ENCODE peak calls at places on chromosomes 3 and 15, in four cellular contexts. One of them, this sample, is unnamed.

GRCh38 chr3:55476515-55476914 is 10.6 kb downstream of the WNT5A start:
- DNase-seq in spleen: no peak
- DNase-seq in tibial nerve: no peak
- DNase-seq in astrocyte: peak; percentile 95
- DNase-seq in this sample: peak; percentile 84

GRCh38 chr15:83983634-83984458 is 251.7 kb upstream of the GOLGA6L4 start:
- DNase-seq in spleen: no peak
- DNase-seq in tibial nerve: no peak
- DNase-seq in astrocyte: no peak
- DNase-seq in this sample: peak; percentile 10

GRCh38 chr3:194369522-194370279 is at the start of gene LRRC15:
- DNase-seq in spleen: no peak
- DNase-seq in astrocyte: peak; percentile 63
- DNase-seq in tibial nerve: no peak
- DNase-seq in this sample: peak; percentile 41

GRCh38 chr3:10836676-10837075 is 20.6 kb downstream of the SLC6A11 start:
- DNase-seq in spleen: no peak
- DNase-seq in astrocyte: no peak
- DNase-seq in tibial nerve: no peak
- DNase-seq in this sample: no peak

GRCh38 chr15:45638641-45639040 is 3.8 kb downstream of the SQOR start:
- DNase-seq in astrocyte: no peak
- DNase-seq in spleen: no peak
- DNase-seq in tibial nerve: no peak
- DNase-seq in this sample: no peak

GRCh38 chr15:62482715-62483429 is 317.8 kb upstream of the C2CD4B start:
- DNase-seq in spleen: no peak
- DNase-seq in astrocyte: peak; percentile 41
- DNase-seq in tibial nerve: no peak
- DNase-seq in this sample: peak; percentile 46

GRCh38 chr15:69679623-69680228 is 227.1 kb downstream of the RPLP1 start:
- DNase-seq in tibial nerve: no peak
- DNase-seq in astrocyte: no peak
- DNase-seq in spleen: no peak
- DNase-seq in this sample: no peak

GRCh38 chr15:43828061-43828657 is 1.4 kb downstream of the WDR76 start:
- DNase-seq in tibial nerve: no peak
- DNase-seq in astrocyte: no peak
- DNase-seq in spleen: no peak
- DNase-seq in this sample: no peak

GRCh38 chr15:60000113-60000823 is 3.8 kb upstream of the FOXB1 start:
- DNase-seq in astrocyte: no peak
- DNase-seq in spleen: no peak
- DNase-seq in tibial nerve: no peak
- DNase-seq in this sample: no peak

GRCh38 chr3:123080864-123081562 is 14.2 kb downstream of the PDIA5 start:
- DNase-seq in astrocyte: no peak
- DNase-seq in spleen: no peak
- DNase-seq in tibial nerve: no peak
- DNase-seq in this sample: no peak

GRCh38 chr15:62858343-62858742 is 184.2 kb upstream of the TPM1 start:
- DNase-seq in astrocyte: no peak
- DNase-seq in spleen: no peak
- DNase-seq in tibial nerve: no peak
- DNase-seq in this sample: no peak

GRCh38 chr3:106114848-106115247 is 246.0 kb upstream of the CBLB start:
- DNase-seq in tibial nerve: no peak
- DNase-seq in astrocyte: peak; percentile 55
- DNase-seq in spleen: no peak
- DNase-seq in this sample: no peak

GRCh38 chr3:122988507-122988906 is 39.1 kb downstream of the SEMA5B start:
- DNase-seq in tibial nerve: no peak
- DNase-seq in astrocyte: no peak
- DNase-seq in spleen: no peak
- DNase-seq in this sample: no peak

GRCh38 chr15:29550834-29551465 is 271.3 kb downstream of the TJP1 start:
- DNase-seq in tibial nerve: no peak
- DNase-seq in astrocyte: no peak
- DNase-seq in spleen: no peak
- DNase-seq in this sample: no peak

GRCh38 chr3:107240183-107241091 is 136.8 kb upstream of the CCDC54 start:
- DNase-seq in astrocyte: peak; percentile 54
- DNase-seq in spleen: peak; percentile 93
- DNase-seq in tibial nerve: peak; percentile 55
- DNase-seq in this sample: peak; percentile 88

GRCh38 chr3:17340693-17341092 is 401.7 kb downstream of the TBC1D5 start:
- DNase-seq in astrocyte: no peak
- DNase-seq in tibial nerve: no peak
- DNase-seq in spleen: no peak
- DNase-seq in this sample: no peak

GRCh38 chr15:67331676-67332075 is 77.1 kb downstream of the IQCH start:
- DNase-seq in tibial nerve: no peak
- DNase-seq in astrocyte: no peak
- DNase-seq in spleen: no peak
- DNase-seq in this sample: peak; percentile 25

GRCh38 chr3:197298858-197299854 is 744 bp upstream of the DLG1 start:
- DNase-seq in tibial nerve: no peak
- DNase-seq in astrocyte: no peak
- DNase-seq in spleen: peak; percentile 85
- DNase-seq in this sample: peak; percentile 63

GRCh38 chr3:134860141-134860540 is 65.1 kb downstream of the EPHB1 start:
- DNase-seq in tibial nerve: no peak
- DNase-seq in astrocyte: no peak
- DNase-seq in spleen: no peak
- DNase-seq in this sample: no peak

GRCh38 chr3:140580746-140581145 is 97.1 kb upstream of the TRIM42 start:
- DNase-seq in spleen: no peak
- DNase-seq in astrocyte: peak; percentile 59
- DNase-seq in tibial nerve: no peak
- DNase-seq in this sample: no peak

GRCh38 chr3:153634683-153635082 is 472.7 kb downstream of the RAP2B start:
- DNase-seq in tibial nerve: no peak
- DNase-seq in spleen: no peak
- DNase-seq in astrocyte: no peak
- DNase-seq in this sample: peak; percentile 50

GRCh38 chr3:44476181-44476599 is 1.3 kb downstream of the ZNF445 start:
- DNase-seq in astrocyte: peak; percentile 62
- DNase-seq in tibial nerve: no peak
- DNase-seq in spleen: no peak
- DNase-seq in this sample: no peak

GRCh38 chr3:134325106-134325705 is 49.0 kb downstream of the AMOTL2 start:
- DNase-seq in tibial nerve: no peak
- DNase-seq in spleen: no peak
- DNase-seq in astrocyte: peak; percentile 81
- DNase-seq in this sample: no peak

GRCh38 chr15:41577863-41578735 is 19.1 kb downstream of the TYRO3 start:
- DNase-seq in astrocyte: no peak
- DNase-seq in tibial nerve: no peak
- DNase-seq in spleen: peak; percentile 72
- DNase-seq in this sample: no peak

GRCh38 chr3:64494530-64494929 is 193.3 kb downstream of the ADAMTS9 start:
- DNase-seq in astrocyte: no peak
- DNase-seq in tibial nerve: no peak
- DNase-seq in spleen: no peak
- DNase-seq in this sample: no peak

GRCh38 chr3:16496408-16497222 is 16.9 kb downstream of the RFTN1 start:
- DNase-seq in tibial nerve: no peak
- DNase-seq in spleen: no peak
- DNase-seq in astrocyte: no peak
- DNase-seq in this sample: no peak

GRCh38 chr15:28890711-28891495 is 5.1 kb downstream of the APBA2 start:
- DNase-seq in astrocyte: no peak
- DNase-seq in tibial nerve: no peak
- DNase-seq in spleen: no peak
- DNase-seq in this sample: no peak

GRCh38 chr15:62559049-62559733 is 394.1 kb upstream of the C2CD4B start:
- DNase-seq in tibial nerve: no peak
- DNase-seq in astrocyte: peak; percentile 57
- DNase-seq in spleen: no peak
- DNase-seq in this sample: peak; percentile 41

GRCh38 chr3:104273046-104273649 is 1093.6 kb upstream of the ALCAM start:
- DNase-seq in astrocyte: peak; percentile 18
- DNase-seq in tibial nerve: no peak
- DNase-seq in spleen: no peak
- DNase-seq in this sample: peak; percentile 62

GRCh38 chr15:82900511-82900910 is 52.0 kb downstream of the HOMER2 start:
- DNase-seq in astrocyte: no peak
- DNase-seq in spleen: no peak
- DNase-seq in tibial nerve: no peak
- DNase-seq in this sample: no peak

GRCh38 chr3:177567833-177568232 is 370.6 kb upstream of the TBL1XR1 start:
- DNase-seq in tibial nerve: no peak
- DNase-seq in spleen: no peak
- DNase-seq in astrocyte: no peak
- DNase-seq in this sample: no peak

GRCh38 chr3:89577517-89578252 is 470.3 kb downstream of the EPHA3 start:
- DNase-seq in spleen: no peak
- DNase-seq in tibial nerve: no peak
- DNase-seq in astrocyte: no peak
- DNase-seq in this sample: no peak

GRCh38 chr3:114411811-114412803 is 118.3 kb downstream of the TIGIT start:
- DNase-seq in spleen: no peak
- DNase-seq in astrocyte: peak; percentile 80
- DNase-seq in tibial nerve: no peak
- DNase-seq in this sample: peak; percentile 53

GRCh38 chr15:78811124-78811824 is at the start of gene ADAMTS7:
- DNase-seq in spleen: peak; percentile 88
- DNase-seq in astrocyte: peak; percentile 46
- DNase-seq in tibial nerve: peak; percentile 54
- DNase-seq in this sample: peak; percentile 88

GRCh38 chr3:83514130-83514914 is 1444.5 kb upstream of the CADM2 start:
- DNase-seq in spleen: no peak
- DNase-seq in astrocyte: peak; percentile 63
- DNase-seq in tibial nerve: no peak
- DNase-seq in this sample: no peak

GRCh38 chr3:146903927-146904326 is 298.8 kb upstream of the PLSCR5 start:
- DNase-seq in tibial nerve: no peak
- DNase-seq in astrocyte: no peak
- DNase-seq in spleen: no peak
- DNase-seq in this sample: no peak

GRCh38 chr3:63067999-63068645 is 192.9 kb upstream of the CADPS start:
- DNase-seq in astrocyte: peak; percentile 53
- DNase-seq in spleen: no peak
- DNase-seq in tibial nerve: no peak
- DNase-seq in this sample: peak; percentile 49

GRCh38 chr3:69364354-69364753 is 21.5 kb downstream of the FRMD4B start:
- DNase-seq in astrocyte: no peak
- DNase-seq in tibial nerve: no peak
- DNase-seq in spleen: no peak
- DNase-seq in this sample: peak; percentile 26

GRCh38 chr3:180626844-180627243 is 24.9 kb downstream of the TTC14 start:
- DNase-seq in tibial nerve: no peak
- DNase-seq in spleen: no peak
- DNase-seq in astrocyte: no peak
- DNase-seq in this sample: no peak

GRCh38 chr3:180630360-180630759 is 28.4 kb downstream of the TTC14 start:
- DNase-seq in astrocyte: no peak
- DNase-seq in spleen: no peak
- DNase-seq in tibial nerve: no peak
- DNase-seq in this sample: no peak

GRCh38 chr3:180633722-180634121 is 31.8 kb downstream of the TTC14 start:
- DNase-seq in astrocyte: no peak
- DNase-seq in tibial nerve: no peak
- DNase-seq in spleen: peak; percentile 64
- DNase-seq in this sample: peak; percentile 1

DNA sequence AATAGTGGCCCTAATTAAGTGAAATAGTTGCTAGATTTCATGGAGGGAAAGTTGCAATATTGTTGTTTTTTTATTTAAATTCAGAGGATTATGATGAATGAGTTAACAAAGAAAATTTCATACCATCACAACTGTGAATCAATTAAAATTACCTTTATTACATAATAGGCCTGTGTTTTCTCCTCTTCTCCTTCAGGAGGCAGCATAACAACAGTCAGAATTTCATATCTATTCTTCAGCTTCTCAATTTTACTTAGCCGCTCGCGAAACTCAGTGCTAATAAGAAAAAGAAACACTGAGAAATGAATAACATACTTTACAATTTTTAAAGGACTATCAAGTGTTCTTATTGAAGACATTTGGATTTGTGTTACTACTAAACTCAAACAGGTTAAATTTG is 29.4 kb downstream of the TTC14 start:
- DNase-seq in astrocyte: no peak
- DNase-seq in tibial nerve: no peak
- DNase-seq in spleen: no peak
- DNase-seq in this sample: no peak
- TF ChIP-seq CTCF in astrocyte: no peak
- TF ChIP-seq CTCF in tibial nerve: no peak
- TF ChIP-seq CTCF in spleen: no peak
- TF ChIP-seq CTCF in this sample: no peak

GRCh38 chr3:149401926-149402310 is 24.5 kb upstream of the TM4SF1 start:
- DNase-seq in tibial nerve: no peak
- DNase-seq in spleen: no peak
- DNase-seq in astrocyte: peak; percentile 38
- DNase-seq in this sample: no peak
- H3K27ac ChIP-seq in tibial nerve: no peak overlapping the region
- H3K27ac ChIP-seq in spleen: no peak overlapping the region
- H3K27ac ChIP-seq in astrocyte: peak overlapping the region; percentile 53
- H3K27ac ChIP-seq in this sample: no peak overlapping the region

GRCh38 chr3:149579838-149580542 is 77.8 kb downstream of the WWTR1 start:
- DNase-seq in astrocyte: peak; percentile 88
- DNase-seq in tibial nerve: no peak
- DNase-seq in spleen: no peak
- DNase-seq in this sample: peak; percentile 34
- H3K4me3 ChIP-seq in astrocyte: peak overlapping the region; percentile 0
- H3K4me3 ChIP-seq in tibial nerve: no peak overlapping the region
- H3K4me3 ChIP-seq in spleen: no peak overlapping the region
- H3K4me3 ChIP-seq in this sample: no peak overlapping the region

GRCh38 chr3:152031321-152031720 is 157.9 kb downstream of the SUCNR1 start:
- DNase-seq in spleen: no peak
- DNase-seq in tibial nerve: no peak
- DNase-seq in astrocyte: no peak
- DNase-seq in this sample: no peak

GRCh38 chr3:152021951-152022461 is 148.6 kb downstream of the SUCNR1 start:
- DNase-seq in spleen: peak; percentile 60
- DNase-seq in tibial nerve: no peak
- DNase-seq in astrocyte: peak; percentile 58
- DNase-seq in this sample: no peak

GRCh38 chr3:152030320-152030719 is 156.9 kb downstream of the SUCNR1 start:
- DNase-seq in astrocyte: no peak
- DNase-seq in spleen: no peak
- DNase-seq in tibial nerve: no peak
- DNase-seq in this sample: no peak

GRCh38 chr3:152026033-152026556 is 152.7 kb downstream of the SUCNR1 start:
- DNase-seq in spleen: no peak
- DNase-seq in astrocyte: peak; percentile 80
- DNase-seq in tibial nerve: no peak
- DNase-seq in this sample: no peak
- TF ChIP-seq CTCF in spleen: no peak
- TF ChIP-seq CTCF in astrocyte: peak; percentile 36
- TF ChIP-seq CTCF in tibial nerve: peak; percentile 15
- TF ChIP-seq CTCF in this sample: peak; percentile 39

GRCh38 chr3:24539699-24540098 is 45.0 kb upstream of the THRB start:
- DNase-seq in astrocyte: no peak
- DNase-seq in spleen: no peak
- DNase-seq in tibial nerve: no peak
- DNase-seq in this sample: no peak
- H3K27ac ChIP-seq in astrocyte: no peak overlapping the region
- H3K27ac ChIP-seq in spleen: no peak overlapping the region
- H3K27ac ChIP-seq in tibial nerve: no peak overlapping the region
- H3K27ac ChIP-seq in this sample: no peak overlapping the region

GRCh38 chr15:74870496-74871213 is 2.5 kb downstream of the SCAMP2 start:
- DNase-seq in spleen: no peak
- DNase-seq in astrocyte: no peak
- DNase-seq in tibial nerve: no peak
- DNase-seq in this sample: no peak
- H3K4me3 ChIP-seq in spleen: no peak overlapping the region
- H3K4me3 ChIP-seq in astrocyte: no peak overlapping the region
- H3K4me3 ChIP-seq in tibial nerve: no peak overlapping the region
- H3K4me3 ChIP-seq in this sample: peak overlapping the region; percentile 1

This sample was measured in cardiac muscle cell.